ENCODE peak calls at places on chromosomes 3 and 15, in eight cellular contexts. R is body of pancreas, H is breast epithelium, X is heart left ventricle, A is transverse colon, C is A549, M is esophagus muscularis mucosa, J is lower leg skin. D is an unnamed sample.
A peak's percentile ranks its signal among the peaks of the same experiment; 100 is the strongest.

GRCh38 chr15:65028921-65029735 is at the start of gene MTFMT:
- DNase-seq in J (peak; percentile 85), H (peak; percentile 80), X (peak; percentile 95), C (peak; percentile 88), R (peak; percentile 96), M (peak; percentile 97), A (peak; percentile 95), D (peak; percentile 95)

GRCh38 chr15:62272290-62272689 is 107.2 kb upstream of the C2CD4B start:
- DNase-seq in X (no peak), M (no peak), H (no peak), A (no peak), J (no peak), R (no peak), C (no peak), D (no peak)

GRCh38 chr3:46746711-46747110 is 29.0 kb upstream of the PRSS50 start:
- DNase-seq in M (no peak), X (no peak), A (no peak), R (no peak), H (no peak), J (no peak), C (no peak), D (no peak)

GRCh38 chr15:46441294-46442062 is 806.6 kb downstream of the SQOR start:
- DNase-seq in H (no peak), X (no peak), R (no peak), C (no peak), J (no peak), M (no peak), A (no peak), D (no peak)

GRCh38 chr15:29939404-29939803 is 117.1 kb upstream of the TJP1 start:
- DNase-seq in C (no peak), X (no peak), H (no peak), A (no peak), J (no peak), M (no peak), R (no peak), D (no peak)

GRCh38 chr3:18649666-18650363 is 224.7 kb upstream of the SATB1 start:
- DNase-seq in X (no peak), C (no peak), H (no peak), R (no peak), M (no peak), A (no peak), J (no peak), D (no peak)

GRCh38 chr3:153443961-153444360 is 281.9 kb downstream of the RAP2B start:
- DNase-seq in H (no peak), M (no peak), J (no peak), X (no peak), R (no peak), C (peak; percentile 26), A (no peak), D (no peak)

GRCh38 chr15:70521576-70522322 is 241.6 kb downstream of the UACA start:
- DNase-seq in R (no peak), H (no peak), X (no peak), A (no peak), J (no peak), M (no peak), C (no peak), D (no peak)

GRCh38 chr3:98433764-98434163 is 29.2 kb upstream of the OR5K1 start:
- DNase-seq in M (peak; percentile 87), X (no peak), J (no peak), C (no peak), R (no peak), H (no peak), A (no peak), D (no peak)

GRCh38 chr3:124243253-124243859 is 251.4 kb upstream of the ROPN1 start:
- DNase-seq in J (no peak), M (no peak), A (no peak), X (no peak), C (no peak), R (no peak), H (no peak), D (no peak)

GRCh38 chr15:58903232-58903631 is 30.2 kb downstream of the SLTM start:
- DNase-seq in J (no peak), C (no peak), X (no peak), A (no peak), M (no peak), R (no peak), H (no peak), D (no peak)

GRCh38 chr3:189826566-189826965 is 195.4 kb downstream of the TP63 start:
- DNase-seq in X (no peak), M (no peak), R (no peak), H (no peak), A (no peak), J (no peak), C (no peak), D (no peak)

GRCh38 chr15:29043731-29044485 is 158.1 kb downstream of the APBA2 start:
- DNase-seq in M (no peak), A (no peak), X (no peak), J (no peak), R (no peak), C (no peak), H (no peak), D (no peak)

GRCh38 chr3:142022381-142022780 is 127.0 kb downstream of the TFDP2 start:
- DNase-seq in C (peak; percentile 8), A (no peak), M (no peak), R (no peak), H (no peak), J (no peak), X (no peak), D (no peak)

GRCh38 chr3:83218383-83219200 is 1457.1 kb upstream of the GBE1 start:
- DNase-seq in J (no peak), X (no peak), R (no peak), A (no peak), H (no peak), M (no peak), C (no peak), D (no peak)

GRCh38 chr3:83226751-83227150 is 1465.3 kb upstream of the GBE1 start:
- DNase-seq in R (no peak), J (no peak), M (no peak), H (no peak), A (no peak), C (no peak), X (no peak), D (no peak)

DNA sequence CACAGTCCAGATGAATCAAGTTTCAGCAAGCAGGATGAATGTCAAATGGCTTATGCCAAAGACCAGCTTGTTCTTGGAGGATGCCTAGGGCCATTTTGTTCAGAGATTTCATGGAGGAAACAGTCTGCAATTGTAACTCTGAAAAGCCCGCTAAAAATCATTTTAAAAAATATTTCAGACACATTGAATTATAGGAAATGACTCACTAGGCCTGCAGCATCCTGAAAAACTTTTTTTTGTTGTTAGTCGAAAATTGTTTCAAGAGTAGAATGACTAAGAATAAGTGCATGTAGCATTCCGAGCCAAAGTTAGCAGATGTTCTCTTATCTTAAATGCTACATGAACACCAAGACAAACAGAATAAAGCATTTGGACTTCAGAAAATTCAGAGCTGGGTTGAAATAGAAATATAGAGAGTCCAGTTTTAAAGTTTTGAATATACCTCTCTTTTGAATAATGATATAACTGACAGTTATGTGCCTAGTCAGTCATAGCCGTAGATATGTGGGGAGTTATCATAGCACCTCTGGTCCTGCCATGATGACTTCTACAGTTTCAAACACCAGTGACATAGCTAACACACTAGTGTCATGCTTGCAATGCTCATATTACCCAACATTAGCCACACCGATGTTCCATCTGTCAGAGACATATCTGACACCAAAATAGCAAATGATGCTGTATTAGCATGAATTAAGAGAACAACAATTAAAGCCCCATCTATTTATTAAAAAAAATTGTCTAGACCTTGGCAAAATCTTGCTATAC is 1462.8 kb upstream of the GBE1 start:
- DNase-seq in R (no peak), H (no peak), M (no peak), J (no peak), X (no peak), C (no peak), A (no peak), D (no peak)
- TF ChIP-seq CTCF in R (no peak), H (no peak), M (no peak), J (no peak), X (no peak), C (no peak), A (no peak), D (no peak)

DNA sequence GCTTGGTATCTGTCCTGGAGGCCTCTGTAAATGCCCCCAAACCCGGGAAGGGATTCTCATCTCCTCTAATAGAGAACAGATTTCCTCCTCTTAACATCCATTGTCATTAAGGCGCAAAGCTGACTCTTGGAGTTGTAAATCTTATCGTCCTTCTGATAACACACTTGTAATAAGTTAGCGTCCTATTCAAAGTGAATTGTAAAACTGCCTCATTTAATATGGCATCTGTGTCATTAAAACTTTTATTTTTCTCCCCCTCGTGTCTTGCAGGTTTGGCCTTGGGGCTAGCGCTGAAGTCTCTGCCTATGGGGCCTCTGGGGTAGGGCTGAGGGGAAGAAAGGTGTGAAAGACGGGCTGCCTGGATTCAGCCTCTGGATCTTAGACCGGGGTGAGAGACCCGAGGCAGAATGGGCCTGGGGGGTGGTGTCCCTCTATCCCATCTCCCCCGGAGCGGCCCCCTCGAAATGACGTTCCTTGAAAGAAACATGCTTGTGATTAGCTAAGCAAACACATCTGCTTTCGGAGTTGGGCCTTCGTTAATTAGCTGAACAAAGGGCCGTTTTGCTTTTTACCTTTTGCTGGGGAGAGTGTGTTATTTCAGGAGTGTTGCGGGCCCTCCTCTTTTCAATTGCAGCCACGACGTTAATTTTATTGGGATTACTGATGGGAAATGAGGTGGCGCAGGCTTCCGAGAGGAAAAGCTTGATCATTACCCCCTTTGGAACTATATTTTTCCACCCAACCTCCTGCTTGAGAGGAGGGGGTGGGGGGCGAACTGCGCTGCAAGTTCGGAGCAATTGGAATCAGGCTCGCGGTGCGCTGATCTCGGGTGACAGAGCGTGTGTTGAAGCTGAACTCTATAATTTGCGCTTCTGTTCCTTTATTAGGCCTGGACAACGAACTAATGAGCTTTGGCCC is 12.4 kb downstream of the NR2F2 start:
- DNase-seq in X (no peak), J (no peak), A (no peak), M (no peak), R (no peak), H (no peak), C (no peak), D (peak; percentile 53)
- TF ChIP-seq POLR2A in X (no peak), J (no peak), A (no peak), M (no peak), R (no peak), H (no peak), C (no peak), D (no peak)

DNA sequence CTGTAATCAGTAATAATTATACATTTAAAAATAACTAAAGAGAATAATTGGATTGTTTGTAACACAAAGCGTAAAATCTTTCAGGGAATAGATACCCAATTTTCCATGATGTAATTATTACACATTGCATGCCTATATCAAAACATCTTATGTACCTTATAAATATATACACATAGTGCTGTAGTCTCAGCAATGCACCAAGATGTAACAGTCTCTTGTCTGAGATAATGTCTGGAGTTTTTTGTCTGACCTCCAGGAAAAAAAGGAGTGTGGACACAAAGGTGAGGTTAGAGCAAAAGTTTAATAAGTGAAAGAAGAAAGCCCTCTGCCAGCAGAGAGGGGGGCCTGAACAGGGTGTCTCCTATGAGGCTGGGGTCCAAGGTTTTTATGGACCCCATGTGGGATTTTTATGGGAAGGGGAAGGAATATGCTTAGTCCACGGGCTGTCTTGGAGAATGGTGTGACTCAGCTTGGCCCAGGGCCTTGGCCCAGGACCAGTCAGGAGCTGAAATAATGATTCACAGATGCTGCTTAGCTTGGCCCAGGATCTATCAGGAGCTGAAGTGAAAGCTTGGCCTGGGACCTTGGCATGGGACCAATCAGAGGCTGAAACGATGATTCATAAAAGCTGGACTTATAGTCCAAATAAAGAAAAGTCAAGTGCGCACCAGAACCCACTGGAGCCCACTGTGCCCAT is 545.0 kb downstream of the ZPLD1 start:
- DNase-seq in X (peak; percentile 88), C (peak; percentile 85), R (peak; percentile 81), A (peak; percentile 39), M (no peak), J (peak; percentile 66), H (peak; percentile 53), D (peak; percentile 80)
- TF ChIP-seq CTCF in X (no peak), C (no peak), R (no peak), A (no peak), M (no peak), J (no peak), H (no peak), D (no peak)

GRCh38 chr3:134312873-134313838 is 61.1 kb downstream of the AMOTL2 start:
- DNase-seq in X (peak; percentile 90), C (peak; percentile 73), R (peak; percentile 79), M (no peak), A (peak; percentile 63), H (peak; percentile 76), J (no peak), D (peak; percentile 81)
- TF ChIP-seq POLR2A in X (no peak), C (peak; percentile 77), R (peak; percentile 89), M (peak; percentile 39), A (peak; percentile 65), H (no peak), J (no peak), D (no peak)